ENCODE peak calls at places on chromosomes 5 and 9, in seven cellular contexts. K is tibial artery, D is neural progenitor cell, T is uterus, A is endodermal cell, L is upper lobe of right lung, H is DND-41. V is an unnamed sample. For H3K4me1, the result is how much of the 10 kb centered on the place peaks cover.

GRCh38 chr5:80961376-80962281 is 1.5 kb downstream of the RASGRF2 start:
- DNase-seq in K (no peak), D (peak), T (no peak), A (no peak), L (no peak), H (no peak), V (no peak)

GRCh38 chr9:125428060-125428481 is 166.4 kb downstream of the GAPVD1 start:
- DNase-seq in K (no peak), D (no peak), T (no peak), A (peak), L (peak), H (peak), V (peak)

GRCh38 chr5:154087260-154087659 is 48.5 kb downstream of the MFAP3 start:
- DNase-seq in K (no peak), D (peak), T (no peak), A (no peak), L (no peak), H (no peak), V (no peak)

GRCh38 chr9:13769006-13769405 is 489.5 kb upstream of the MPDZ start:
- DNase-seq in K (no peak), D (no peak), T (no peak), A (no peak), L (no peak), H (no peak), V (no peak)

GRCh38 chr5:179805070-179805528 is 1.6 kb downstream of the MGAT4B start:
- DNase-seq in K (no peak), D (no peak), T (no peak), A (no peak), L (peak), H (no peak), V (peak)

GRCh38 chr5:116084231-116084630 is 594 bp upstream of the COMMD10 start:
- DNase-seq in K (no peak), D (peak), T (peak), A (no peak), L (no peak), H (peak), V (no peak)

GRCh38 chr5:118553662-118554061 is 434.7 kb downstream of the DTWD2 start:
- DNase-seq in K (peak), D (no peak), T (no peak), A (no peak), L (no peak), H (no peak), V (no peak)

GRCh38 chr5:15502208-15502607 is 2.2 kb downstream of the FBXL7 start:
- DNase-seq in K (no peak), D (no peak), T (no peak), A (no peak), L (no peak), H (peak), V (no peak)

GRCh38 chr9:136693490-136694162 is 6.4 kb upstream of the AGPAT2 start:
- DNase-seq in K (no peak), D (no peak), T (peak), A (peak), L (peak), H (no peak), V (peak)

GRCh38 chr5:128052764-128053163 is 30.8 kb upstream of the SLC12A2 start:
- DNase-seq in K (no peak), D (no peak), T (no peak), A (no peak), L (no peak), H (no peak), V (no peak)

GRCh38 chr9:114278881-114279570 is 43.9 kb upstream of the ORM1 start:
- DNase-seq in K (peak), D (no peak), T (peak), A (peak), L (peak), H (no peak), V (peak)

GRCh38 chr5:68345166-68345565 is 129.6 kb downstream of the PIK3R1 start:
- DNase-seq in K (no peak), D (no peak), T (no peak), A (no peak), L (no peak), H (no peak), V (no peak)

GRCh38 chr5:58114324-58114723 is 345.6 kb downstream of the PLK2 start:
- DNase-seq in K (no peak), D (no peak), T (no peak), A (no peak), L (no peak), H (no peak), V (no peak)

GRCh38 chr9:38380872-38381534 is 11.5 kb upstream of the ALDH1B1 start:
- DNase-seq in K (no peak), D (peak), T (no peak), A (peak), L (no peak), H (no peak), V (no peak)

GRCh38 chr5:6029811-6030271 is 348.5 kb downstream of the MED10 start:
- DNase-seq in K (no peak), D (no peak), T (no peak), A (no peak), L (no peak), H (no peak), V (no peak)

GRCh38 chr5:174491761-174492350 is 232.5 kb upstream of the MSX2 start:
- DNase-seq in K (no peak), D (no peak), T (no peak), A (no peak), L (no peak), H (no peak), V (no peak)

GRCh38 chr5:41335596-41335995 is 122.3 kb upstream of the C6 start:
- DNase-seq in K (no peak), D (no peak), T (no peak), A (no peak), L (no peak), H (no peak), V (no peak)

GRCh38 chr9:121288874-121289553 is 21.1 kb downstream of the GSN start:
- DNase-seq in K (no peak), D (peak), T (peak), A (peak), L (peak), H (no peak), V (peak)

GRCh38 chr5:138869763-138870500 is 5.2 kb downstream of the LRRTM2 start:
- DNase-seq in K (no peak), D (no peak), T (no peak), A (no peak), L (no peak), H (no peak), V (no peak)

GRCh38 chr5:50667079-50667652 is 729 bp downstream of the PARP8 start:
- DNase-seq in K (peak), D (peak), T (peak), A (peak), L (peak), H (peak), V (peak)

GRCh38 chr9:89714316-89714715 is 109.5 kb downstream of the GADD45G start:
- DNase-seq in K (no peak), D (no peak), T (peak), A (no peak), L (no peak), H (no peak), V (no peak)

GRCh38 chr9:89718635-89719034 is 113.8 kb downstream of the GADD45G start:
- DNase-seq in K (no peak), D (no peak), T (no peak), A (no peak), L (no peak), H (no peak), V (no peak)

GRCh38 chr9:89715318-89715858 is 110.6 kb downstream of the GADD45G start:
- DNase-seq in K (no peak), D (no peak), T (no peak), A (no peak), L (no peak), H (no peak), V (no peak)

GRCh38 chr9:89718176-89718575 is 113.4 kb downstream of the GADD45G start:
- DNase-seq in K (no peak), D (no peak), T (no peak), A (no peak), L (no peak), H (no peak), V (no peak)

GRCh38 chr9:89716559-89716958 is 111.7 kb downstream of the GADD45G start:
- DNase-seq in K (no peak), D (no peak), T (no peak), A (no peak), L (no peak), H (no peak), V (no peak)
- H3K4me1 ChIP-seq in K (under half), D (under half), T (under half), A (under half), L (under half), H (under half), V (under half)

GRCh38 chr9:129137292-129138143 is 26.3 kb downstream of the PTPA start:
- DNase-seq in K (no peak), D (no peak), T (no peak), A (no peak), L (no peak), H (no peak), V (peak)
- H3K4me1 ChIP-seq in K (under half), D (under half), T (under half), A (under half), L (half or more), H (under half), V (under half)

GRCh38 chr5:77797133-77797532 is 21.0 kb upstream of the TBCA start:
- DNase-seq in K (no peak), D (no peak), T (no peak), A (no peak), L (no peak), H (no peak), V (no peak)
- H3K4me1 ChIP-seq in K (under half), D (under half), T (under half), A (under half), L (under half), H (under half), V (under half)

GRCh38 chr5:172440486-172440885 is 13.8 kb downstream of the SH3PXD2B start:
- DNase-seq in K (no peak), D (no peak), T (no peak), A (no peak), L (no peak), H (no peak), V (no peak)

GRCh38 chr5:172442592-172442991 is 11.7 kb downstream of the SH3PXD2B start:
- DNase-seq in K (no peak), D (no peak), T (no peak), A (no peak), L (no peak), H (no peak), V (no peak)

GRCh38 chr5:172439785-172440480 is 14.4 kb downstream of the SH3PXD2B start:
- DNase-seq in K (no peak), D (no peak), T (no peak), A (no peak), L (peak), H (no peak), V (no peak)

GRCh38 chr5:172443441-172444109 is 10.8 kb downstream of the SH3PXD2B start:
- DNase-seq in K (peak), D (no peak), T (peak), A (no peak), L (no peak), H (peak), V (no peak)

GRCh38 chr5:172441262-172441751 is 13.0 kb downstream of the SH3PXD2B start:
- DNase-seq in K (peak), D (no peak), T (no peak), A (no peak), L (no peak), H (no peak), V (no peak)
- H3K4me1 ChIP-seq in K (under half), D (under half), T (under half), A (under half), L (under half), H (under half), V (under half)

GRCh38 chr9:96508227-96508940 is 58.4 kb downstream of the HABP4 start:
- DNase-seq in K (no peak), D (no peak), T (no peak), A (no peak), L (no peak), H (no peak), V (no peak)

GRCh38 chr9:96509848-96510247 is 59.9 kb downstream of the HABP4 start:
- DNase-seq in K (no peak), D (peak), T (no peak), A (no peak), L (no peak), H (no peak), V (no peak)

GRCh38 chr9:96509026-96509425 is 59.1 kb downstream of the HABP4 start:
- DNase-seq in K (no peak), D (no peak), T (no peak), A (no peak), L (no peak), H (no peak), V (no peak)

GRCh38 chr9:96512240-96512639 is 62.3 kb downstream of the HABP4 start:
- DNase-seq in K (no peak), D (no peak), T (no peak), A (no peak), L (no peak), H (no peak), V (no peak)

GRCh38 chr9:96510258-96510657 is 60.3 kb downstream of the HABP4 start:
- DNase-seq in K (no peak), D (no peak), T (no peak), A (no peak), L (no peak), H (no peak), V (no peak)
- H3K4me1 ChIP-seq in K (under half), D (under half), T (under half), A (under half), L (under half), H (under half), V (under half)